ENCODE peak calls at places on chromosome 1, in seven cellular contexts. L is thyroid gland; V is NT2/D1; O is CD8-positive, alpha-beta memory T cell; P is stomach; S is H9; E is heart left ventricle. Y is an unnamed sample. For H3K27me3, the result is how much of the 10 kb centered on the place peaks cover.

GRCh38 chr1:181396171-181396670 is 87.1 kb upstream of the CACNA1E start:
- DNase-seq in P (no peak), S (no peak), L (no peak), E (no peak), V (no peak), O (peak), Y (no peak)

GRCh38 chr1:90821152-90821792 is 104.2 kb upstream of the BARHL2 start:
- DNase-seq in P (no peak), E (no peak), L (no peak), O (no peak), V (no peak), S (no peak), Y (no peak)

GRCh38 chr1:157496121-157496526 is 56.2 kb downstream of the FCRL5 start:
- DNase-seq in S (no peak), V (peak), L (peak), P (no peak), E (no peak), O (peak), Y (no peak)

GRCh38 chr1:161260346-161260745 is 1.8 kb downstream of the PCP4L1 start:
- DNase-seq in S (no peak), L (no peak), O (no peak), V (no peak), E (no peak), P (no peak), Y (no peak)

GRCh38 chr1:20981903-20982695 is 194.6 kb downstream of the EIF4G3 start:
- DNase-seq in P (no peak), O (no peak), S (no peak), E (no peak), L (no peak), V (no peak), Y (no peak)

GRCh38 chr1:33970148-33970825 is 106.4 kb downstream of the HMGB4 start:
- DNase-seq in L (no peak), O (peak), E (no peak), V (peak), S (peak), P (no peak), Y (no peak)

GRCh38 chr1:161738627-161739287 is 10.8 kb upstream of the DUSP12 start:
- DNase-seq in L (peak), S (peak), E (peak), O (peak), V (peak), P (peak), Y (peak)

GRCh38 chr1:216095400-216095799 is 327.8 kb downstream of the USH2A start:
- DNase-seq in S (peak), O (no peak), L (no peak), P (no peak), V (peak), E (no peak), Y (no peak)

DNA sequence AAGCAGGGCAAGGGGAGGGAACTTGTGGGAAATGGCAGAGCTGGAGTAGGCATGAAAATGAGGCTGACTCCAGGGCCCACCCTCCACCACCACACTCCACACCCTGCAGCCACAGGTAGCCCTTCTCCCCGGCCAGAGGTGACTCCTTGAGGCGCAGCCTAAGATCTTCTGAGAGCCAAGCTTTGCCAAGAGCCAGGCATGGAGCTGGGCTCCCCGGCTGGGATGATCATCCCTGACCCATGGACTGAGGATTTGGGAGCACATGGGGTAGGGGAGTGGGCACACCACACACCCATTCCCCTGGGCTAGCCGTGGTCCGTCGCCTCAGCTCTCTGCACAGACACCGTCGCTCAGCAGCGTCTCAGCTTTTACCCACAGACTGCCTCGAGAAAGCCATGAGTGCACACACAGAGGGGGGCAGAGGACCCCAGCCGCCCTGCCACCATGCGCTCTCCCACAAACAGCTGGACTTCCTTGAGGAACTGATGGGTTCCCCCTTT is 123.5 kb upstream of the RUNX3 start:
- DNase-seq in P (no peak), V (no peak), O (peak), L (no peak), E (no peak), S (no peak), Y (no peak)
- H3K27me3 ChIP-seq in P (under half), V (under half), O (under half), L (under half), E (under half), S (under half), Y (under half)

GRCh38 chr1:24927886-24928630 is 2.0 kb downstream of the RUNX3 start:
- DNase-seq in L (no peak), S (no peak), O (no peak), E (no peak), V (no peak), P (no peak), Y (no peak)
- H3K27me3 ChIP-seq in L (half or more), S (half or more), O (under half), E (half or more), V (half or more), P (half or more), Y (under half)

GRCh38 chr1:156413310-156414246 is 44.6 kb downstream of the RHBG start:
- DNase-seq in O (no peak), S (no peak), V (no peak), E (no peak), P (no peak), L (no peak), Y (no peak)

GRCh38 chr1:156416993-156417699 is 48.1 kb downstream of the RHBG start:
- DNase-seq in O (no peak), P (no peak), L (no peak), V (no peak), E (no peak), S (no peak), Y (no peak)

GRCh38 chr1:156412653-156413309 is 43.8 kb downstream of the RHBG start:
- DNase-seq in S (no peak), V (no peak), P (no peak), O (no peak), L (no peak), E (no peak), Y (no peak)

GRCh38 chr1:156417700-156418015 is 48.6 kb downstream of the RHBG start:
- DNase-seq in V (no peak), P (no peak), L (no peak), S (no peak), E (no peak), O (no peak), Y (no peak)

DNA sequence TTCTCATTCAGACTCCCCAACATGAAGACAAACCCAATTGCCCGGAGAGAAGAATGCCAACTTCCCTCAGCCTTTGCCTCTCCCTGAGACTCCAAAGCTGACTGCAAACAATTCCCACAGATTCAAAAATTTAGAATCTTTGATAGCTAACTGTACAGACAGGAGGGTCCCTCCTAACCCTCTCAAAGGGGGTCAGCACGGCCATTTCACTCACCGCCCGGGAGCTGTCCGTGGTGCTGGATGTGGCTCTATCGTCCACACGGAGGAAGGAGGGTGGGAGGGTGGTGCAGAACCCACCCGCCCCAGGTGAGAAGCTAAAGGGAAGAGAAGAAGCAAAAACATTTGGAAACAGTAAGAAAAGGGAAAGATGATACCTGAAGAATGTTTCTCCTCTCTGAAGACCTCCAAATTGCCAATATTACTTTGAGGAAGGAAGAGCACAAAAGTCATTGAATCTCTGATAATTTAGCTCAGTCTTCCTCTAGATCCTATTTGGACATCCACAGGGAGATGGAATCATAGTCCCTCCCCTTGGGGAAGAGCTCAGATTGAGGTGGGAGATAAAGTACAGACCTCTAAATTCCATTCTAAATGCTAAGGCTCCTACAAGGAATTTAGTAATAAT is 45.5 kb downstream of the RHBG start:
- DNase-seq in S (no peak), P (no peak), E (no peak), O (no peak), L (no peak), V (no peak), Y (no peak)
- H3K27me3 ChIP-seq in S (under half), P (half or more), E (half or more), O (under half), L (under half), V (under half), Y (under half)

GRCh38 chr1:55067022-55067781 is 27.9 kb downstream of the PCSK9 start:
- DNase-seq in P (no peak), L (peak), V (no peak), E (peak), O (no peak), S (peak), Y (peak)
- H3K27me3 ChIP-seq in P (under half), L (under half), V (under half), E (under half), O (under half), S (under half), Y (under half)

DNA sequence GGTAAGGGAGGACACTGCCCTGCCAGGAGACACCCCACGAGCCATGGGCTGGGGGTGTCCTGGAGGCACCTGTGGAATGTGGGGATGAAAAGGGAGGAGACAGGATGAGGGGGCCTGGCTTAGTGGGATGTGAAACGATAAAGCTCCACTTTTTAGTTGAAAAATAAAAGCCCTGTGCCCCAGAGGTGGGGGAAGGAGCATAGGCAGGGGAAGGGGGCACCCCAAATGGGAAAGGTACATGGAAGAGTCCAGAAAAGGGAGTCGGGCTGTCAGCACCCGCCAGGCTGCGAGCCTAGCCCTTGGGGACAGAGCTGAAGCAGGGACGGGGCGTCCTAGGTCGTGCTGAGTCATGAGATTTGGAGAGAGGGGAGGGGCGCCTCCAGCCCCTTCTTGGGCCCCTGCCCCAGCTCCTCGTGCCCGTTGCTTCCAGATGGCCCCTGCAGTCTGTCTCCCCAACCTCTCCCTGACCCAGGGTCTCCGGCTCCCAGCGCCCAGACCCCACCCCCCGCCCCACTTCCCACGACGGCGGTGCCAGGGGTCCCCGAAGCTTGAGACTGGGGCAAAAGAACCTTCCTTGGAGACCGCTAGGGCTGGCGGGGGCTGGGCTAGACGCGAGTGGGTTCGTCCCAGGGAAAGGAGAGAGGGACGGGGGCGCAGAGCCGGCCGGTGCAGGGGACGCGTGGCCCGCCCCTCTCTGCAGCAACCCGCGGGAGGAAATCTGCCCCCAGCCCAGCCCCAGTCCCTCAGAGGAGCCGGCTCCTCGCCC is 795 bp downstream of the SYT2 start:
- DNase-seq in L (peak), S (peak), V (no peak), P (no peak), E (no peak), O (no peak), Y (no peak)
- H3K27me3 ChIP-seq in L (under half), S (under half), V (under half), P (half or more), E (half or more), O (under half), Y (under half)